ENCODE peak calls at places on chromosomes 7 and 10, in nine cellular contexts. S, Z, L, D, C, K, P, N and B are unnamed samples.

GRCh38 chr7:32916006-32916405 is 24.4 kb upstream of the KBTBD2 start:
- DNase-seq in C (no peak), S (no peak), P (no peak), K (no peak), D (no peak), Z (no peak), N (no peak), L (no peak), B (no peak)

GRCh38 chr10:6204341-6205191 is 1.8 kb downstream of the PFKFB3 start:
- DNase-seq in N (peak), S (no peak), P (peak), C (peak), Z (peak), D (peak), L (peak), K (no peak), B (peak)

GRCh38 chr10:36640626-36641025 is 484.8 kb upstream of the ANKRD30A start:
- DNase-seq in K (no peak), P (no peak), S (no peak), C (no peak), D (no peak), Z (peak), N (no peak), L (no peak), B (no peak)

GRCh38 chr7:1397491-1398327 is 61.6 kb downstream of the MICALL2 start:
- DNase-seq in P (no peak), L (no peak), S (no peak), D (no peak), Z (peak), K (no peak), C (peak), N (no peak), B (peak)

GRCh38 chr10:16586358-16587138 is 64.9 kb upstream of the C1QL3 start:
- DNase-seq in C (no peak), S (no peak), N (no peak), D (no peak), Z (no peak), P (no peak), L (no peak), K (no peak), B (no peak)

GRCh38 chr10:93968452-93969044 is 25.2 kb upstream of the PLCE1 start:
- DNase-seq in C (no peak), P (no peak), D (no peak), S (no peak), L (no peak), N (no peak), K (no peak), Z (no peak), B (no peak)

GRCh38 chr10:29880856-29881255 is 178.5 kb downstream of the JCAD start:
- DNase-seq in S (no peak), Z (no peak), P (no peak), L (no peak), K (no peak), N (no peak), C (no peak), D (no peak), B (no peak)

GRCh38 chr7:84073476-84073875 is 121.1 kb downstream of the SEMA3A start:
- DNase-seq in N (no peak), D (no peak), K (no peak), S (no peak), P (no peak), C (peak), Z (peak), L (no peak), B (no peak)

GRCh38 chr10:59970396-59971368 is 64.3 kb upstream of the CCDC6 start:
- DNase-seq in P (no peak), S (no peak), K (peak), L (no peak), N (peak), D (no peak), C (no peak), Z (no peak), B (no peak)

GRCh38 chr7:7099584-7100014 is 82.7 kb upstream of the C1GALT1 start:
- DNase-seq in L (peak), P (peak), N (peak), Z (peak), S (peak), D (peak), C (peak), K (peak), B (peak)

GRCh38 chr7:80643336-80643925 is 5.0 kb downstream of the CD36 start:
- DNase-seq in D (no peak), K (no peak), Z (peak), L (peak), N (no peak), S (no peak), C (no peak), P (no peak), B (peak)

GRCh38 chr10:5888352-5888751 is 1.3 kb downstream of the ANKRD16 start:
- DNase-seq in S (no peak), Z (peak), L (peak), K (no peak), P (no peak), C (peak), N (no peak), D (no peak), B (peak)

GRCh38 chr10:102785818-102786217 is 42.1 kb downstream of the WBP1L start:
- DNase-seq in L (no peak), P (no peak), K (no peak), C (peak), N (no peak), D (no peak), Z (peak), S (no peak), B (no peak)

GRCh38 chr7:157073335-157073734 is 62.9 kb upstream of the MNX1 start:
- DNase-seq in P (no peak), Z (no peak), S (no peak), K (no peak), N (no peak), L (no peak), D (no peak), C (no peak), B (no peak)

GRCh38 chr10:107277591-107277990 is 113.1 kb upstream of the SORCS1 start:
- DNase-seq in D (no peak), C (no peak), N (no peak), Z (no peak), L (no peak), S (no peak), P (no peak), K (no peak), B (no peak)

GRCh38 chr7:10708447-10708846 is 265.2 kb upstream of the PHF14 start:
- DNase-seq in Z (no peak), N (peak), K (peak), S (no peak), P (peak), L (no peak), D (peak), C (no peak), B (peak)

GRCh38 chr7:105776068-105776790 is 100.2 kb downstream of the ATXN7L1 start:
- DNase-seq in L (peak), Z (peak), N (peak), C (peak), S (peak), K (peak), D (no peak), P (peak), B (peak)

GRCh38 chr7:94908204-94909022 is 1.0 kb downstream of the PPP1R9A start:
- DNase-seq in L (no peak), D (peak), C (peak), N (peak), P (peak), Z (no peak), S (peak), K (peak), B (peak)

GRCh38 chr7:143419880-143420279 is 11.2 kb upstream of the EPHA1 start:
- DNase-seq in K (no peak), N (no peak), Z (no peak), D (no peak), L (no peak), S (no peak), P (peak), C (no peak), B (peak)

GRCh38 chr7:2952316-2952715 is 91.4 kb downstream of the CARD11 start:
- DNase-seq in N (no peak), K (no peak), Z (no peak), P (no peak), C (no peak), D (no peak), S (no peak), L (no peak), B (no peak)

GRCh38 chr10:14757394-14757793 is 17.3 kb downstream of the FAM107B start:
- DNase-seq in C (no peak), L (no peak), K (no peak), D (no peak), Z (no peak), P (no peak), N (no peak), S (no peak), B (no peak)

GRCh38 chr7:11461999-11462398 is 370.0 kb downstream of the THSD7A start:
- DNase-seq in Z (no peak), L (no peak), P (no peak), K (no peak), C (no peak), S (no peak), N (no peak), D (no peak), B (no peak)

GRCh38 chr7:93115796-93116195 is 2.0 kb downstream of the SAMD9 start:
- DNase-seq in C (no peak), K (no peak), Z (peak), D (no peak), N (no peak), P (no peak), L (peak), S (peak), B (peak)

GRCh38 chr10:8311526-8312070 is 257.1 kb downstream of the GATA3 start:
- DNase-seq in S (no peak), K (no peak), N (no peak), Z (no peak), P (no peak), D (no peak), C (no peak), L (no peak), B (no peak)

GRCh38 chr10:81722405-81722804 is 152.6 kb upstream of the NRG3 start:
- DNase-seq in S (no peak), Z (no peak), C (no peak), N (no peak), L (no peak), D (no peak), P (no peak), K (no peak), B (no peak)
- H3K4me2 ChIP-seq in S (no peak), Z (no peak), C (no peak), N (no peak), L (no peak), D (no peak), P (no peak), K (no peak), B (no peak)

GRCh38 chr7:24255139-24255538 is 28.9 kb upstream of the NPY start:
- DNase-seq in P (no peak), D (no peak), L (no peak), K (no peak), Z (no peak), C (no peak), N (no peak), S (no peak), B (no peak)

GRCh38 chr7:24249266-24249665 is 34.7 kb upstream of the NPY start:
- DNase-seq in S (no peak), K (no peak), Z (no peak), C (no peak), D (no peak), P (no peak), L (no peak), N (no peak), B (no peak)

DNA sequence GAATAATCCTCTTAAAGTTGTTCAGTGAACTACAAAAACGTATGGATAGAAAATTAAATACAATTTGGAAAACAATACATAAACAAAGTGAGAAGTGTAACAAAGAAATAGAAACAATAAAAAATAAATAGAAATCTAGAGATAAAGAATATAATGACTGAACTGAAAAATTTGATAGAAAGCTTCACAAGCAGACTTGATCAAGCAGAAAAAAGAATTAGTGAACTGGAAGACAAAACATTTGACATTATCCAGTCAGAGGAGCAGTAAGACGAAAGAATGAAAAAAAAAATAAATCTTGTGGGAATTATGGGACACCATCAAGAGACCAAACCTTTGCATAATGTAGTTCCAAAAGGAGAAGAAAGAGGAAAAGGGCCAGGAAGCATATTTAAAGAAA is 32.4 kb upstream of the NPY start:
- DNase-seq in P (no peak), C (no peak), L (no peak), K (no peak), D (no peak), S (no peak), Z (no peak), N (no peak), B (no peak)
- H3K4me2 ChIP-seq in P (no peak), C (no peak), L (no peak), K (no peak), D (no peak), S (no peak), Z (no peak), N (no peak), B (no peak)

DNA sequence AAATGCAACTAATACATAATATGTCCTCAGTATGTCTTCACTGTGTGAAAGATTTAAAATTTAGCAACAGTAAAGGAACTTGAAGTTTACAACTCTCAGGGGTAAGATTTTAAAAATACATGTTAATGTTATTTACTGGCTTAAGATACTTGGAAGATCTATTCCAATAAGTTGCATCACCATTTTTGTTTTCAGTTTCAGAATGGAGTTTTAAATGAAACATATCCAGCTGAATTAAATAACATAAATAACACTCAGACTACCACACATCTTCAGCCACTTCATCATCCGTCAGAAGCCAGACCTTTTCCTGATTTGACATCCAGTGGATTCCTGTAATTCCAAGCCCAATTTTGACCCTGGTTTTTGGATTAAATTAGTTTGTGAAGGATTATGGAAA is 44.3 kb downstream of the AHR start:
- DNase-seq in C (no peak), P (no peak), D (no peak), L (no peak), Z (no peak), S (no peak), K (no peak), N (no peak), B (no peak)
- H3K4me2 ChIP-seq in C (no peak), P (no peak), D (no peak), L (no peak), Z (no peak), S (no peak), K (no peak), N (no peak), B (no peak)

DNA sequence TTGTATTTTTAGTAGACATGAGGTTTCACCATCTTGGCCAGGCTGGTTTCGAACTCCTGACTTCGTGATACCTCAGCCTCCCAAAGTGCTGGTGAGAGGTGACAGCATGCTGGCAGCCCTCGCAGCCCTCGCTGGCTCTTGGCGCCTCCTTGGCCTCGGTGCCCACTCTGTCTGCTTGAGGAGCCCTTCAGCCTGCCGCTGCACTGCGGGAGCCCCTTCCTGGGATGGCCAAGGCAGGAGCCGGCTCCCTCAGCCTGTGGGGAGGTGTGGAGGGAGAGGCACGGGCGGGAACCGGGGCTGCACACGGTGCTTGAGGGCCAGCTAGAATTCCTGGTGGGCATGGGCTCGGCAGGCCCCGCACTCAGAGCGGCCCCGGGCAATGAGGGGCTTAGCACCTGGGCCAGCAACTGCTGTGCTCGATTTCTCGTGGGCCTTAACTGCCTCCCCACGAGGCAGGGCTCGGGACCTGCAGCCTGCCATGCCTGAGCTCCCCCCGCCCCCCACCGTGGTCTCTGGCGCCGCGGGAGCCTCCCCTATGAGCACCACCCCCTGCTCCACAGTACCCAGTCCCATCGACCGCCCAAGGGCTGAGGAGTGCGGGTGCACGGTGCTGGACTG is 96.5 kb upstream of the RHOBTB1 start:
- DNase-seq in Z (no peak), C (no peak), L (no peak), N (no peak), K (no peak), S (no peak), D (no peak), P (no peak), B (no peak)
- H3K4me2 ChIP-seq in Z (no peak), C (no peak), L (no peak), N (no peak), K (no peak), S (no peak), D (no peak), P (no peak), B (no peak)